ENCODE peak calls at places on chromosomes 4 and X, in four cellular contexts. One of them, this sample, is unnamed.

GRCh38 chrX:136823175-136823574 is 42.4 kb upstream of the ARHGEF6 start:
- DNase-seq in breast epithelium: no peak
- DNase-seq in CD8-positive, alpha-beta T cell: no peak
- DNase-seq in tibial artery: no peak
- DNase-seq in this sample: no peak

GRCh38 chrX:5113128-5113527 is 1115.5 kb downstream of the NLGN4X start:
- DNase-seq in breast epithelium: no peak
- DNase-seq in CD8-positive, alpha-beta T cell: no peak
- DNase-seq in tibial artery: no peak
- DNase-seq in this sample: peak

GRCh38 chr4:57102050-57102564 is 8.1 kb downstream of the IGFBP7 start:
- DNase-seq in breast epithelium: no peak
- DNase-seq in CD8-positive, alpha-beta T cell: no peak
- DNase-seq in tibial artery: peak
- DNase-seq in this sample: peak

GRCh38 chrX:151239748-151240147 is 63.4 kb downstream of the GPR50 start:
- DNase-seq in breast epithelium: no peak
- DNase-seq in CD8-positive, alpha-beta T cell: no peak
- DNase-seq in tibial artery: no peak
- DNase-seq in this sample: no peak

GRCh38 chrX:139691843-139692505 is 16.0 kb downstream of the MCF2 start:
- DNase-seq in breast epithelium: no peak
- DNase-seq in CD8-positive, alpha-beta T cell: no peak
- DNase-seq in tibial artery: no peak
- DNase-seq in this sample: peak

GRCh38 chrX:41491267-41492004 is 44.3 kb downstream of the NYX start:
- DNase-seq in breast epithelium: no peak
- DNase-seq in CD8-positive, alpha-beta T cell: no peak
- DNase-seq in tibial artery: no peak
- DNase-seq in this sample: peak

GRCh38 chr4:171517883-171518282 is 295.3 kb upstream of the GALNTL6 start:
- DNase-seq in breast epithelium: no peak
- DNase-seq in CD8-positive, alpha-beta T cell: no peak
- DNase-seq in tibial artery: no peak
- DNase-seq in this sample: no peak

GRCh38 chrX:68534696-68535095 is 35.8 kb downstream of the YIPF6 start:
- DNase-seq in breast epithelium: no peak
- DNase-seq in CD8-positive, alpha-beta T cell: no peak
- DNase-seq in tibial artery: no peak
- DNase-seq in this sample: no peak

GRCh38 chr4:15144249-15144966 is 142.1 kb downstream of the CPEB2 start:
- DNase-seq in breast epithelium: no peak
- DNase-seq in CD8-positive, alpha-beta T cell: no peak
- DNase-seq in tibial artery: no peak
- DNase-seq in this sample: no peak

GRCh38 chr4:29805245-29805644 is 914.9 kb upstream of the PCDH7 start:
- DNase-seq in breast epithelium: no peak
- DNase-seq in CD8-positive, alpha-beta T cell: no peak
- DNase-seq in tibial artery: no peak
- DNase-seq in this sample: no peak

GRCh38 chr4:129641179-129641578 is 545.2 kb downstream of the C4orf33 start:
- DNase-seq in breast epithelium: no peak
- DNase-seq in CD8-positive, alpha-beta T cell: peak
- DNase-seq in tibial artery: peak
- DNase-seq in this sample: peak

GRCh38 chr4:41373221-41373620 is 116.5 kb downstream of the UCHL1 start:
- DNase-seq in breast epithelium: no peak
- DNase-seq in CD8-positive, alpha-beta T cell: no peak
- DNase-seq in tibial artery: no peak
- DNase-seq in this sample: no peak

GRCh38 chr4:124188601-124189000 is 523.9 kb downstream of the ANKRD50 start:
- DNase-seq in breast epithelium: no peak
- DNase-seq in CD8-positive, alpha-beta T cell: no peak
- DNase-seq in tibial artery: no peak
- DNase-seq in this sample: no peak

GRCh38 chrX:119389214-119389613 is 9.9 kb upstream of the SLC25A43 start:
- DNase-seq in breast epithelium: no peak
- DNase-seq in CD8-positive, alpha-beta T cell: no peak
- DNase-seq in tibial artery: no peak
- DNase-seq in this sample: no peak

GRCh38 chrX:30513284-30513683 is 64.3 kb downstream of the TASL start:
- DNase-seq in breast epithelium: no peak
- DNase-seq in CD8-positive, alpha-beta T cell: no peak
- DNase-seq in tibial artery: no peak
- DNase-seq in this sample: peak

GRCh38 chr4:54784188-54784671 is 126.5 kb downstream of the KIT start:
- DNase-seq in breast epithelium: no peak
- DNase-seq in CD8-positive, alpha-beta T cell: no peak
- DNase-seq in tibial artery: peak
- DNase-seq in this sample: peak

GRCh38 chr4:121455285-121455684 is 74.5 kb upstream of the QRFPR start:
- DNase-seq in breast epithelium: no peak
- DNase-seq in CD8-positive, alpha-beta T cell: no peak
- DNase-seq in tibial artery: no peak
- DNase-seq in this sample: peak

GRCh38 chr4:169144061-169144600 is 126.6 kb downstream of the SH3RF1 start:
- DNase-seq in breast epithelium: no peak
- DNase-seq in CD8-positive, alpha-beta T cell: no peak
- DNase-seq in tibial artery: no peak
- DNase-seq in this sample: no peak

GRCh38 chr4:114728426-114728825 is 129.8 kb downstream of the UGT8 start:
- DNase-seq in breast epithelium: no peak
- DNase-seq in CD8-positive, alpha-beta T cell: no peak
- DNase-seq in tibial artery: no peak
- DNase-seq in this sample: no peak

DNA sequence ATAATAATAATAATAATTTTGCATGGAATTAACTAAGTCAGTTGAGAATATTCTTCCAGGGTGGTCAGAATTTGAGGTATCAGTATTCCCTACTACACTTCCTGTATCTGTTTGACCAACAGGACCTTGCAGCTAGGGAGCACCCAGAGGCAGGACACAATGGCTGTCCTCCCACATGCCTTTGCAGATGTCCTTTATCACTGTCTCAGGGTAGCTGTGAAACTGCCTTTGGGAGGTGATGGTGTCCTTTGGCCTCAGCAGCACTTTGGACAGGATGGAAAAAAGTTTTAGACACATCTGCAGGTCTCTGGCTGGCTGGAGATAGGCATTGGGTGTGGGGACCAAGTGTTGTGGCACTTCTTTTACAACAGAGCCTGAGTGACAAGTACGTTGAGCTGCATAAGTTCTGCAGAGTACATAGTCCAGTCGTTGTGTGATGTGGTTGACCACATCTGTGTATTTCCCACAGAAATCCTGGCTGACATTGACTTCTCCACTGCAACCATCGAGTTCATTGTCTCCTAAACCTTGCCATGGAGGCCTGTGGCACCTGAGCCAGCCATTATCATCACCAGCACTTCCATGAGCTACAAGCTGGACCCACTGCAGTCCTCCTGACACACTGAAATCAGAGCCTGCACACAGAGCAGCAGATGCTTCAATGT is 19.1 kb upstream of the UBA6 start:
- DNase-seq in breast epithelium: no peak
- DNase-seq in CD8-positive, alpha-beta T cell: no peak
- DNase-seq in tibial artery: no peak
- DNase-seq in this sample: no peak
- H3K27ac ChIP-seq in breast epithelium: no peak
- H3K27ac ChIP-seq in CD8-positive, alpha-beta T cell: no peak
- H3K27ac ChIP-seq in tibial artery: no peak
- H3K27ac ChIP-seq in this sample: no peak

DNA sequence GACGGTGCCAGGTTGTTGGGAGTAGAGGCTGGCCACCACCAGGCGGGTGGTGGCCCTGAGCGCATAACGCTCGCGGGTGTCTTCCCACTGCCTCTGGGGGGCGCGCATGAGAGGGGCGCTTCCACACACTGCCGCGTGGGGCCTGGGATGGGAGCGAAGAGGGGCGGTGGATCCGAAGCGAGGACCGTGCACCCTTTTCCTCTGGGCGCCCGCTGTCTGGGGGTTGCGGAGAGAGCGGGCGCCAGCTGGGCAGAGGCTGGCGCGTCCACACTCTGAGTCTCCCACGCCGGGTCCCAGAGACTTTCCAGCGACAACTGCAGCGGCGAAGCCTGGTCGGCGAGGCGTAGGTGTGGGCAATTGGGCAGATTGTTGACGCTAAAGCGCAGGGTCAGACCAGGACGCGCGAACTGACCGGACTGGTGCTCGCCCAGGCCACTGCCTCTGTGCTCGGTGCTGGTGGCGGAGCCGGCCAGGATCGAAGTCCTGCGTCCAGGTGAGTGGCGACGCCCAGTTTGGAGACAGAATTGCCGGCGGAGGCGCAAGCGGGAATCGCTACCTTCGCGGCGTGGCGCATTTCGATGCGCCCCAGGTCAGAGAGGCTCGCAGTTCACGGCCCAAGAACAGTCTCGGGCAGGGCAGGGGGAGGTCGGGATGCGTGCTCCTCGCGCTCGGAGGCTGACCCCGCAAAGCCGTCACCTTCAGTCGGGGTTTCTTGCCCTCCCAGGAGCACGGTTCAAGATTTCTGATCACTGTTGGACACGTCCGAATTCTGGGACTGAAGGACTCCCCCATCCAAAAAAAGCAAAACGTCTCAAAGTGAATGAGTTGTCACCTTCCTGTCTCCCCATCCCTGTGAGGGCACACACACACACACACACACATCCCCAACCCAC is 2.6 kb upstream of the HMX1 start:
- DNase-seq in breast epithelium: no peak
- DNase-seq in CD8-positive, alpha-beta T cell: no peak
- DNase-seq in tibial artery: no peak
- DNase-seq in this sample: no peak
- TF ChIP-seq CTCF in breast epithelium: no peak
- TF ChIP-seq CTCF in CD8-positive, alpha-beta T cell: no peak
- TF ChIP-seq CTCF in tibial artery: no peak
- TF ChIP-seq CTCF in this sample: no peak

GRCh38 chr4:144499777-144500176 is 146.2 kb upstream of the HHIP start:
- DNase-seq in breast epithelium: no peak
- DNase-seq in CD8-positive, alpha-beta T cell: no peak
- DNase-seq in tibial artery: no peak
- DNase-seq in this sample: no peak

GRCh38 chr4:144501231-144501780 is 144.7 kb upstream of the HHIP start:
- DNase-seq in breast epithelium: no peak
- DNase-seq in CD8-positive, alpha-beta T cell: no peak
- DNase-seq in tibial artery: no peak
- DNase-seq in this sample: no peak

GRCh38 chr4:144494280-144494679 is 151.7 kb upstream of the HHIP start:
- DNase-seq in breast epithelium: no peak
- DNase-seq in CD8-positive, alpha-beta T cell: no peak
- DNase-seq in tibial artery: no peak
- DNase-seq in this sample: no peak

DNA sequence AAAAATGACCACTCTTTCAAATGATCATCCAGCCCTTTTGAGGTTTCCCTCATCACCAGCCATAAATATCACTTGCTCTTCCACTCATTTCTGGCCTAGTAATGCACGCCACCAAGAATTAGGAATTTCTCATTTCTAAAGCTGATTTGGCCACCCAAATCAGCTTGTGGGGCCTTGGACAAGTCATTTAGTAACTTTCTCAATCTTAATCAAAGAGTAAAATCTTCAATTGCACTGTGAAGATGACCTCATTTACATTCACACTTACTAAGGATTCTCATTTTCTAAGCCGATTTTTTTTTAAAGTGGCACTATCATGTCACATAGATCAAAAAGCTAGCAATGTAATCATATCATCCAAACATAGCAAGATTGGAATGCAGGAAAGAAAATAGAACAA is 150.0 kb upstream of the HHIP start:
- DNase-seq in breast epithelium: no peak
- DNase-seq in CD8-positive, alpha-beta T cell: no peak
- DNase-seq in tibial artery: no peak
- DNase-seq in this sample: no peak
- H3K27ac ChIP-seq in breast epithelium: no peak
- H3K27ac ChIP-seq in CD8-positive, alpha-beta T cell: no peak
- H3K27ac ChIP-seq in tibial artery: no peak
- H3K27ac ChIP-seq in this sample: no peak

GRCh38 chr4:134463771-134464170 is 262.2 kb upstream of the PABPC4L start:
- DNase-seq in breast epithelium: no peak
- DNase-seq in CD8-positive, alpha-beta T cell: no peak
- DNase-seq in tibial artery: no peak
- DNase-seq in this sample: no peak
- TF ChIP-seq CTCF in breast epithelium: no peak
- TF ChIP-seq CTCF in CD8-positive, alpha-beta T cell: no peak
- TF ChIP-seq CTCF in tibial artery: no peak
- TF ChIP-seq CTCF in this sample: no peak

GRCh38 chr4:80036949-80037348 is 36.1 kb downstream of the ANTXR2 start:
- DNase-seq in breast epithelium: no peak
- DNase-seq in CD8-positive, alpha-beta T cell: no peak
- DNase-seq in tibial artery: no peak
- DNase-seq in this sample: peak
- H3K27ac ChIP-seq in breast epithelium: peak
- H3K27ac ChIP-seq in CD8-positive, alpha-beta T cell: no peak
- H3K27ac ChIP-seq in tibial artery: peak
- H3K27ac ChIP-seq in this sample: peak